ENCODE peak calls at places on chromosomes 1 and 21, in four cellular contexts. K is uterus, D is ovary, X is A549. B is an unnamed sample.

GRCh38 chr21:45959182-45959581 is 22.4 kb upstream of the COL6A1 start:
- DNase-seq in K (no peak), X (no peak), D (no peak), B (no peak)

GRCh38 chr1:48931571-48932251 is 155.0 kb upstream of the BEND5 start:
- DNase-seq in K (peak), X (no peak), D (no peak), B (no peak)

GRCh38 chr1:6105763-6106162 is 60.1 kb downstream of the KCNAB2 start:
- DNase-seq in K (no peak), D (no peak), X (no peak), B (no peak)

GRCh38 chr1:40786171-40786994 is 2.8 kb downstream of the KCNQ4 start:
- DNase-seq in X (no peak), K (peak), D (no peak), B (no peak)

GRCh38 chr1:42880384-42880783 is 34.0 kb downstream of the ZNF691 start:
- DNase-seq in X (no peak), D (no peak), K (no peak), B (no peak)

GRCh38 chr1:19210772-19211549 is 895 bp upstream of the UBR4 start:
- DNase-seq in D (no peak), K (no peak), X (no peak), B (no peak)

GRCh38 chr1:243991650-243992049 is 59.4 kb upstream of the ZBTB18 start:
- DNase-seq in K (no peak), D (no peak), X (no peak), B (no peak)

GRCh38 chr1:178634445-178634844 is 90.6 kb upstream of the RALGPS2 start:
- DNase-seq in K (no peak), D (no peak), X (no peak), B (no peak)

GRCh38 chr1:156246762-156247459 is 945 bp downstream of the PAQR6 start:
- DNase-seq in K (no peak), X (no peak), D (no peak), B (no peak)

GRCh38 chr1:38029725-38030511 is 16.7 kb downstream of the POU3F1 start:
- DNase-seq in X (no peak), K (peak), D (no peak), B (no peak)

GRCh38 chr21:38254970-38255369 is 1.8 kb upstream of the KCNJ15 start:
- DNase-seq in K (no peak), D (no peak), X (no peak), B (no peak)

GRCh38 chr1:2160691-2161320 is 33.8 kb downstream of the FAAP20 start:
- DNase-seq in K (no peak), D (no peak), X (no peak), B (no peak)

GRCh38 chr1:98749152-98749756 is 87.7 kb downstream of the SNX7 start:
- DNase-seq in X (no peak), D (no peak), K (no peak), B (no peak)

DNA sequence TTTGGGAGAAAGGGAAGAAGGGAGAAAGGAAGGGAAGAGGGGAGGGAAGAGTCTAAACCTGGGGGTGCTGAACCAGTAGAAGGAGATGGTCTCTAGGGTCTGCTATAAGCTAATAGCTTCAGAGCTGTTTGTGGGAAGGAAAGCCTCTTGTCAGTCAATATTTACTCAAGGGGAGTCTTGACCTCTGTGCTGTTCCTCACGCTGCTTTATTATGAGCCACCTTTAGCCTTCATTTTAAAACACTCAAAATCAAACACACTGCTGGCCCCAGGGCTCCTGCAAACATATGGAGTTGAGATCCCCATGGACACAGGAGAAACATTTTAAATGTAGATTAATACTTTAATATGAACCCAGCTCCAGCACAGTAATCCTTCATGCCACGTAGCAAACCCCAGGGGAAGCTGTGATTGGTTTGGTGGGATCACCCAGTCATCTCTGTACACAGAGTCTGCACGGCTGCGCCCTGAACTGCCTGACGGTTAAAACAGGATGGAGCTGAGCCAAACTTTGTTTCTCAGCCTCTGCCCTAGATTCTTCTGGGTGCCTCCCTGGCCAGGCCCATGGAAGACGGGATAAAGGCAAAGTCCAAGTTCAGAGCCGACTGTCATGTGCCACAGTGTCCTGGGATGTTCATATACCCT is 40.2 kb upstream of the VWA5B1 start:
- DNase-seq in K (no peak), D (no peak), X (peak), B (no peak)
- H3K4me3 ChIP-seq in K (no peak), D (no peak), X (no peak), B (no peak)

GRCh38 chr1:58815069-58815679 is 31.3 kb upstream of the JUN start:
- DNase-seq in D (peak), K (peak), X (peak), B (peak)
- TF ChIP-seq POLR2A in D (no peak), K (peak), X (peak), B (no peak)

GRCh38 chr1:55472784-55473183 is 257.6 kb upstream of the USP24 start:
- DNase-seq in K (no peak), D (no peak), X (peak), B (peak)
- TF ChIP-seq CTCF in K (no peak), D (no peak), X (no peak), B (no peak)

GRCh38 chr1:101284021-101284420 is 47.2 kb downstream of the S1PR1 start:
- DNase-seq in X (no peak), D (no peak), K (no peak), B (no peak)
- H3K4me3 ChIP-seq in X (no peak), D (no peak), K (no peak), B (no peak)

DNA sequence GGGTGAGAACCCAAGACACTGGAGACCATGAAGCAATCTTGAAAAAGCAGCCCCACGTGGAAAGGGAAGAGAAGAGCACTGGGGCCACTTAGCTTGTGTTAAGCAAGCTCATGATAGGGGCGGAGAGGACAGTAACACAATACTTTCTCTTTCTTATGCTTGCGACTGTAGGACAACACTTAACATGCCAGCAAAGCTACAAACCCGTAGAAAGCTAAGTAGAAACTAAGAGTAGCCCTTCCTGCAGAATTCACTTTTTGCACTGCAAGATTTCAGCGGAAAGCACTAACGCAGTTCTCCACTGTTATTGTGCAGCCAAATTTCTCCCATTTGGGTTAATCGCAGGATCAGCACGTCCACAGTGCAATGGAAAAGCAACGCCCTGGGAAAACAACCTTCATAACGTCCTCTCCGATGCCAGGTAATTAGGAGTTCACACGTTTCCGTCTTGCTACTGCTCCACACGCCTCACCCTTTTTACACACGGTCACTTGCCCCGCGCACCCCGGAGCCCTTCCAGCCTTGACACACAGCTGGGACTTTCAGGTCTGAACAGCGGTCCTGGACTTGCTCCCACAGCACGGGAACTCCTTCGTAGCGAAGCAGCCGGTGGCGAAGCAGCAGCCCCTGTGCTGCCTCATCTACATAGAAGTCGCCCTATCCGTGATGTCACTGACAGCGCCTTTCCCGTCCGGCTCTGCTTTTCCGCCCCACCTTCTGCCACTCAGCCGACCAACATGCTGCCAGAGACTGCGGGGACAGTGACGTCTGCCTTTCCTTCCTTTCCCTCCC is 148.6 kb downstream of the PPIAL4G start:
- DNase-seq in D (peak), X (peak), K (peak), B (peak)
- TF ChIP-seq POLR2A in D (no peak), X (peak), K (peak), B (no peak)

B was measured in lower leg skin.